ENCODE peak calls at places on chromosomes 5 and 9, in six cellular contexts. One of them, this sample, is unnamed.
A peak's percentile ranks its signal among the peaks of the same experiment; 100 is the strongest.

GRCh38 chr9:133129001-133129799 is 8.2 kb upstream of the RALGDS start:
- DNase-seq in EL: no peak
- DNase-seq in NCI-H524: no peak
- DNase-seq in left cardiac atrium: no peak
- DNase-seq in activated T-helper 9 cell treated with anti-CD3 and anti-CD28 coated beads, Interleukin-2, amount 50 U/mL, for 16 hours: no peak
- DNase-seq in midbrain: peak; percentile 32
- DNase-seq in this sample: peak; percentile 39

GRCh38 chr9:119811030-119811429 is 441.8 kb upstream of the BRINP1 start:
- DNase-seq in EL: peak; percentile 45
- DNase-seq in left cardiac atrium: no peak
- DNase-seq in NCI-H524: no peak
- DNase-seq in activated T-helper 9 cell treated with anti-CD3 and anti-CD28 coated beads, Interleukin-2, amount 50 U/mL, for 16 hours: no peak
- DNase-seq in midbrain: no peak
- DNase-seq in this sample: no peak

GRCh38 chr9:100428871-100429654 is 2.1 kb downstream of the MSANTD3 start:
- DNase-seq in activated T-helper 9 cell treated with anti-CD3 and anti-CD28 coated beads, Interleukin-2, amount 50 U/mL, for 16 hours: no peak
- DNase-seq in NCI-H524: no peak
- DNase-seq in left cardiac atrium: no peak
- DNase-seq in EL: peak; percentile 99
- DNase-seq in midbrain: no peak
- DNase-seq in this sample: no peak

GRCh38 chr9:114097613-114098020 is 1.5 kb downstream of the KIF12 start:
- DNase-seq in EL: no peak
- DNase-seq in activated T-helper 9 cell treated with anti-CD3 and anti-CD28 coated beads, Interleukin-2, amount 50 U/mL, for 16 hours: no peak
- DNase-seq in midbrain: no peak
- DNase-seq in NCI-H524: no peak
- DNase-seq in left cardiac atrium: no peak
- DNase-seq in this sample: peak; percentile 50

GRCh38 chr9:6764570-6765334 is 7.0 kb downstream of the KDM4C start:
- DNase-seq in NCI-H524: no peak
- DNase-seq in left cardiac atrium: no peak
- DNase-seq in EL: no peak
- DNase-seq in midbrain: no peak
- DNase-seq in activated T-helper 9 cell treated with anti-CD3 and anti-CD28 coated beads, Interleukin-2, amount 50 U/mL, for 16 hours: no peak
- DNase-seq in this sample: no peak

GRCh38 chr9:70902171-70902570 is 219.2 kb downstream of the TRPM3 start:
- DNase-seq in left cardiac atrium: no peak
- DNase-seq in midbrain: no peak
- DNase-seq in EL: peak; percentile 40
- DNase-seq in activated T-helper 9 cell treated with anti-CD3 and anti-CD28 coated beads, Interleukin-2, amount 50 U/mL, for 16 hours: no peak
- DNase-seq in NCI-H524: no peak
- DNase-seq in this sample: no peak

GRCh38 chr9:93083592-93084470 is 12.2 kb upstream of the CARD19 start:
- DNase-seq in midbrain: no peak
- DNase-seq in EL: no peak
- DNase-seq in left cardiac atrium: no peak
- DNase-seq in activated T-helper 9 cell treated with anti-CD3 and anti-CD28 coated beads, Interleukin-2, amount 50 U/mL, for 16 hours: no peak
- DNase-seq in NCI-H524: no peak
- DNase-seq in this sample: peak; percentile 33

GRCh38 chr9:137680445-137681358 is 61.9 kb downstream of the EHMT1 start:
- DNase-seq in midbrain: no peak
- DNase-seq in activated T-helper 9 cell treated with anti-CD3 and anti-CD28 coated beads, Interleukin-2, amount 50 U/mL, for 16 hours: no peak
- DNase-seq in NCI-H524: no peak
- DNase-seq in left cardiac atrium: no peak
- DNase-seq in EL: no peak
- DNase-seq in this sample: no peak

GRCh38 chr9:567746-568305 is 273.7 kb upstream of the DMRT1 start:
- DNase-seq in left cardiac atrium: no peak
- DNase-seq in EL: no peak
- DNase-seq in midbrain: no peak
- DNase-seq in activated T-helper 9 cell treated with anti-CD3 and anti-CD28 coated beads, Interleukin-2, amount 50 U/mL, for 16 hours: no peak
- DNase-seq in NCI-H524: no peak
- DNase-seq in this sample: no peak

GRCh38 chr9:115209601-115210306 is 91.8 kb upstream of the TNC start:
- DNase-seq in midbrain: no peak
- DNase-seq in NCI-H524: no peak
- DNase-seq in activated T-helper 9 cell treated with anti-CD3 and anti-CD28 coated beads, Interleukin-2, amount 50 U/mL, for 16 hours: no peak
- DNase-seq in left cardiac atrium: no peak
- DNase-seq in EL: peak; percentile 62
- DNase-seq in this sample: no peak

GRCh38 chr9:99749641-99750040 is 72.0 kb upstream of the NR4A3 start:
- DNase-seq in EL: no peak
- DNase-seq in NCI-H524: no peak
- DNase-seq in midbrain: no peak
- DNase-seq in left cardiac atrium: no peak
- DNase-seq in activated T-helper 9 cell treated with anti-CD3 and anti-CD28 coated beads, Interleukin-2, amount 50 U/mL, for 16 hours: no peak
- DNase-seq in this sample: no peak

GRCh38 chr5:140115186-140115500 is 1.2 kb downstream of the PURA start:
- DNase-seq in midbrain: no peak
- DNase-seq in NCI-H524: no peak
- DNase-seq in EL: no peak
- DNase-seq in activated T-helper 9 cell treated with anti-CD3 and anti-CD28 coated beads, Interleukin-2, amount 50 U/mL, for 16 hours: no peak
- DNase-seq in left cardiac atrium: no peak
- DNase-seq in this sample: no peak

GRCh38 chr5:107378218-107378899 is 292.4 kb downstream of the EFNA5 start:
- DNase-seq in midbrain: no peak
- DNase-seq in left cardiac atrium: no peak
- DNase-seq in activated T-helper 9 cell treated with anti-CD3 and anti-CD28 coated beads, Interleukin-2, amount 50 U/mL, for 16 hours: no peak
- DNase-seq in EL: peak; percentile 38
- DNase-seq in NCI-H524: no peak
- DNase-seq in this sample: no peak

GRCh38 chr9:89497181-89497963 is 541 bp downstream of the SEMA4D start:
- DNase-seq in EL: no peak
- DNase-seq in midbrain: no peak
- DNase-seq in activated T-helper 9 cell treated with anti-CD3 and anti-CD28 coated beads, Interleukin-2, amount 50 U/mL, for 16 hours: no peak
- DNase-seq in left cardiac atrium: no peak
- DNase-seq in NCI-H524: no peak
- DNase-seq in this sample: peak; percentile 43

GRCh38 chr5:158812381-158812780 is 287.3 kb downstream of the EBF1 start:
- DNase-seq in activated T-helper 9 cell treated with anti-CD3 and anti-CD28 coated beads, Interleukin-2, amount 50 U/mL, for 16 hours: no peak
- DNase-seq in EL: no peak
- DNase-seq in left cardiac atrium: peak; percentile 29
- DNase-seq in midbrain: no peak
- DNase-seq in NCI-H524: peak; percentile 34
- DNase-seq in this sample: no peak

GRCh38 chr9:130328349-130328801 is 62.8 kb downstream of the HMCN2 start:
- DNase-seq in left cardiac atrium: peak; percentile 48
- DNase-seq in NCI-H524: peak; percentile 50
- DNase-seq in activated T-helper 9 cell treated with anti-CD3 and anti-CD28 coated beads, Interleukin-2, amount 50 U/mL, for 16 hours: no peak
- DNase-seq in EL: peak; percentile 12
- DNase-seq in midbrain: no peak
- DNase-seq in this sample: no peak

GRCh38 chr5:124561451-124561850 is 185.0 kb downstream of the ZNF608 start:
- DNase-seq in NCI-H524: no peak
- DNase-seq in EL: peak; percentile 3
- DNase-seq in activated T-helper 9 cell treated with anti-CD3 and anti-CD28 coated beads, Interleukin-2, amount 50 U/mL, for 16 hours: no peak
- DNase-seq in midbrain: no peak
- DNase-seq in left cardiac atrium: no peak
- DNase-seq in this sample: no peak

GRCh38 chr9:76650692-76651091 is 113.5 kb upstream of the PCA3 start:
- DNase-seq in NCI-H524: no peak
- DNase-seq in EL: peak; percentile 32
- DNase-seq in midbrain: no peak
- DNase-seq in left cardiac atrium: no peak
- DNase-seq in activated T-helper 9 cell treated with anti-CD3 and anti-CD28 coated beads, Interleukin-2, amount 50 U/mL, for 16 hours: no peak
- DNase-seq in this sample: no peak

GRCh38 chr9:89791754-89792153 is 186.9 kb downstream of the GADD45G start:
- DNase-seq in left cardiac atrium: no peak
- DNase-seq in activated T-helper 9 cell treated with anti-CD3 and anti-CD28 coated beads, Interleukin-2, amount 50 U/mL, for 16 hours: no peak
- DNase-seq in EL: no peak
- DNase-seq in NCI-H524: peak; percentile 37
- DNase-seq in midbrain: no peak
- DNase-seq in this sample: no peak

GRCh38 chr9:128894764-128895163 is 12.8 kb downstream of the LRRC8A start:
- DNase-seq in activated T-helper 9 cell treated with anti-CD3 and anti-CD28 coated beads, Interleukin-2, amount 50 U/mL, for 16 hours: no peak
- DNase-seq in NCI-H524: no peak
- DNase-seq in EL: no peak
- DNase-seq in midbrain: no peak
- DNase-seq in left cardiac atrium: no peak
- DNase-seq in this sample: no peak

GRCh38 chr9:128077847-128078503 is 9.9 kb downstream of the SLC25A25 start:
- DNase-seq in EL: no peak
- DNase-seq in NCI-H524: no peak
- DNase-seq in midbrain: no peak
- DNase-seq in left cardiac atrium: no peak
- DNase-seq in activated T-helper 9 cell treated with anti-CD3 and anti-CD28 coated beads, Interleukin-2, amount 50 U/mL, for 16 hours: no peak
- DNase-seq in this sample: no peak

GRCh38 chr5:170287532-170287931 is 10.0 kb downstream of the LCP2 start:
- DNase-seq in activated T-helper 9 cell treated with anti-CD3 and anti-CD28 coated beads, Interleukin-2, amount 50 U/mL, for 16 hours: no peak
- DNase-seq in NCI-H524: no peak
- DNase-seq in midbrain: no peak
- DNase-seq in left cardiac atrium: peak; percentile 70
- DNase-seq in EL: no peak
- DNase-seq in this sample: no peak

GRCh38 chr9:137305788-137306545 is 3.9 kb upstream of the NRARP start:
- DNase-seq in EL: no peak
- DNase-seq in left cardiac atrium: peak; percentile 61
- DNase-seq in midbrain: no peak
- DNase-seq in activated T-helper 9 cell treated with anti-CD3 and anti-CD28 coated beads, Interleukin-2, amount 50 U/mL, for 16 hours: no peak
- DNase-seq in NCI-H524: no peak
- DNase-seq in this sample: no peak

GRCh38 chr9:91131433-91131839 is 230.3 kb downstream of the AUH start:
- DNase-seq in activated T-helper 9 cell treated with anti-CD3 and anti-CD28 coated beads, Interleukin-2, amount 50 U/mL, for 16 hours: peak; percentile 56
- DNase-seq in midbrain: no peak
- DNase-seq in EL: peak; percentile 96
- DNase-seq in left cardiac atrium: no peak
- DNase-seq in NCI-H524: no peak
- DNase-seq in this sample: no peak

GRCh38 chr9:99025616-99026270 is 79.2 kb upstream of the TGFBR1 start:
- DNase-seq in activated T-helper 9 cell treated with anti-CD3 and anti-CD28 coated beads, Interleukin-2, amount 50 U/mL, for 16 hours: no peak
- DNase-seq in midbrain: no peak
- DNase-seq in EL: no peak
- DNase-seq in NCI-H524: no peak
- DNase-seq in left cardiac atrium: no peak
- DNase-seq in this sample: no peak

GRCh38 chr5:55160493-55161209 is 680 bp downstream of the GPX8 start:
- DNase-seq in EL: peak; percentile 94
- DNase-seq in NCI-H524: no peak
- DNase-seq in activated T-helper 9 cell treated with anti-CD3 and anti-CD28 coated beads, Interleukin-2, amount 50 U/mL, for 16 hours: no peak
- DNase-seq in midbrain: no peak
- DNase-seq in left cardiac atrium: peak; percentile 63
- DNase-seq in this sample: no peak

GRCh38 chr5:135034963-135035677 is 1.1 kb upstream of the PITX1 start:
- DNase-seq in EL: no peak
- DNase-seq in left cardiac atrium: no peak
- DNase-seq in midbrain: no peak
- DNase-seq in NCI-H524: no peak
- DNase-seq in activated T-helper 9 cell treated with anti-CD3 and anti-CD28 coated beads, Interleukin-2, amount 50 U/mL, for 16 hours: no peak
- DNase-seq in this sample: no peak

GRCh38 chr9:70601000-70601929 is 186.8 kb upstream of the KLF9 start:
- DNase-seq in activated T-helper 9 cell treated with anti-CD3 and anti-CD28 coated beads, Interleukin-2, amount 50 U/mL, for 16 hours: no peak
- DNase-seq in NCI-H524: peak; percentile 84
- DNase-seq in midbrain: peak; percentile 86
- DNase-seq in left cardiac atrium: peak; percentile 98
- DNase-seq in EL: peak; percentile 99
- DNase-seq in this sample: peak; percentile 71

GRCh38 chr5:167058481-167058880 is 1233.0 kb upstream of the WWC1 start:
- DNase-seq in midbrain: no peak
- DNase-seq in activated T-helper 9 cell treated with anti-CD3 and anti-CD28 coated beads, Interleukin-2, amount 50 U/mL, for 16 hours: no peak
- DNase-seq in left cardiac atrium: no peak
- DNase-seq in NCI-H524: no peak
- DNase-seq in EL: no peak
- DNase-seq in this sample: no peak

GRCh38 chr9:20408513-20408912 is 213.8 kb downstream of the MLLT3 start:
- DNase-seq in NCI-H524: no peak
- DNase-seq in left cardiac atrium: no peak
- DNase-seq in midbrain: no peak
- DNase-seq in activated T-helper 9 cell treated with anti-CD3 and anti-CD28 coated beads, Interleukin-2, amount 50 U/mL, for 16 hours: no peak
- DNase-seq in EL: no peak
- DNase-seq in this sample: no peak

This sample was measured in pancreas.